ENCODE peak calls at places on chromosome 22, in six cellular contexts. P, K, X, C, L and Z are unnamed samples.

GRCh38 chr22:46352691-46353386 is 17.3 kb downstream of the TRMU start:
- DNase-seq in P (no peak), K (no peak), X (no peak), C (peak; percentile 83), L (no peak), Z (no peak)

GRCh38 chr22:36293606-36294292 is 40.8 kb downstream of the APOL1 start:
- DNase-seq in P (no peak), K (no peak), X (no peak), C (no peak), L (no peak), Z (no peak)

GRCh38 chr22:42316988-42317387 is 46.5 kb upstream of the TCF20 start:
- DNase-seq in P (no peak), K (no peak), X (no peak), C (no peak), L (peak; percentile 86), Z (no peak)

GRCh38 chr22:19178065-19178658 is 374 bp downstream of the SLC25A1 start:
- DNase-seq in P (peak; percentile 82), K (no peak), X (peak; percentile 70), C (no peak), L (peak; percentile 66), Z (peak; percentile 63)

GRCh38 chr22:50218996-50219727 is 18.4 kb downstream of the SELENOO start:
- DNase-seq in P (no peak), K (peak; percentile 65), X (no peak), C (no peak), L (peak; percentile 91), Z (no peak)

GRCh38 chr22:22618448-22618847 is 26.0 kb upstream of the GGTLC2 start:
- DNase-seq in P (no peak), K (no peak), X (no peak), C (no peak), L (no peak), Z (no peak)

GRCh38 chr22:19909350-19910179 is 32.0 kb upstream of the COMT start:
- DNase-seq in P (peak; percentile 89), K (peak; percentile 75), X (peak; percentile 47), C (no peak), L (peak; percentile 95), Z (peak; percentile 88)

GRCh38 chr22:48342732-48343131 is 1484.9 kb downstream of the BRD1 start:
- DNase-seq in P (no peak), K (no peak), X (no peak), C (no peak), L (no peak), Z (no peak)

GRCh38 chr22:46758867-46759290 is 3.6 kb upstream of the TBC1D22A start:
- DNase-seq in P (peak; percentile 64), K (no peak), X (no peak), C (peak; percentile 73), L (peak; percentile 88), Z (peak; percentile 60)

GRCh38 chr22:32777997-32778396 is 23.5 kb upstream of the TIMP3 start:
- DNase-seq in P (no peak), K (no peak), X (no peak), C (no peak), L (no peak), Z (no peak)

GRCh38 chr22:32776397-32776796 is 25.1 kb upstream of the TIMP3 start:
- DNase-seq in P (no peak), K (no peak), X (no peak), C (no peak), L (no peak), Z (no peak)

GRCh38 chr22:32771761-32772160 is 29.7 kb upstream of the TIMP3 start:
- DNase-seq in P (no peak), K (no peak), X (no peak), C (no peak), L (no peak), Z (no peak)

GRCh38 chr22:32776800-32777199 is 24.7 kb upstream of the TIMP3 start:
- DNase-seq in P (no peak), K (no peak), X (no peak), C (no peak), L (no peak), Z (no peak)

DNA sequence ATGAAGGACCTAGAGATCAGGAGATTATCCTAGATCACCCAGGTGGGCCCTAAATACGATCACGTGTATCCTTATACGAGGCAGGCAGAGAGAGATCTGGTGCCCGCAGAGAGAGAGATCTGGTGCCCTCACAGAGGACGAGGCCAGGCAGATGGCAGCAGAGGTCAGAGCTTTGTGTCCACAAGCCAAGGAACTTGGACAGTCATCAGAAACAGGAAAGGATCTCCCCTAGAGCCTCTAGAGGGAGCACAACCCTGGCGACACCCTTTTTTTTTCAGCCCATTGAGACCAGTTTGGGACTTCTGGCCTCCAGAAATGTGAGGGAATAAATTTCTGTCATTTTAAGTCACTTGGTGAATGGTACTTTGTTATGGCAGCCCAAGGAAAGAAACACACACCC is 25.5 kb upstream of the TIMP3 start:
- DNase-seq in P (no peak), K (no peak), X (no peak), C (peak; percentile 52), L (no peak), Z (no peak)
- TF ChIP-seq CTCF in P (peak; percentile 29), K (peak; percentile 42), X (peak; percentile 56), C (peak; percentile 64), L (no peak), Z (peak; percentile 5)

DNA sequence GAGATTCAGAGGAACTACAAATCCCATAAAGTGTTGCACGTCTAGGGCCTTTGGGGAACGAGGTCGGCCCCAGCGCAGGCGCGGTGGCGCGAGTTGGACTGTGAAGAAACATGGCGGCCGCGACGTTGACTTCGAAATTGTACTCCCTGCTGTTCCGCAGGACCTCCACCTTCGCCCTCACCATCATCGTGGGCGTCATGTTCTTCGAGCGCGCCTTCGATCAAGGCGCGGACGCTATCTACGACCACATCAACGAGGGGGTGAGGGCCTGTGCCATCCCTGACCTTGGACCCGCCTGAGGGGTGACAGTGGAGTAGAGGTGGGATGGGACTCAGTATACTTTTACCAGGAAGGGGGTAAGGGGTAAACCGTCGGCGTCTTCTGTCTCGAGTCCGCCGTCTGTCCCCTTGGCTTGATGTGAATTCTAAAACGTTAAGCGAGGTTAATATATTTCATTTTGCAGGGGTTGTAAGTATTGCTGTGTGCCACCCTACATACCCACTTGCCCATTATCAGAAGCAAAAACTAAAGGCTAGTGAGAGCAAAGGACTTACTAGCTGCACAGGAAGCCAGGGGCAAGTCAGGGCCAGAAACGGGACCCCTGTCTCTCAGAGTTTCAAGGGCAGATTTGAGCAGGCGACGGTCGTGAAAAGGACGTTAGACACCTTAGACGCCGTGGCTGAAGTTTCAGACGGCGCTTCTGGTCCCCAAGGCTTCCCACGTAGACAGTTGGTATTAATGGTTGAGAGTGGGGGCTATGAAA is at the start of gene UQCR10:
- DNase-seq in P (peak; percentile 90), K (peak; percentile 92), X (peak; percentile 94), C (peak; percentile 78), L (peak; percentile 96), Z (peak; percentile 95)
- TF ChIP-seq CTCF in P (no peak), K (no peak), X (no peak), C (no peak), L (no peak), Z (no peak)

DNA sequence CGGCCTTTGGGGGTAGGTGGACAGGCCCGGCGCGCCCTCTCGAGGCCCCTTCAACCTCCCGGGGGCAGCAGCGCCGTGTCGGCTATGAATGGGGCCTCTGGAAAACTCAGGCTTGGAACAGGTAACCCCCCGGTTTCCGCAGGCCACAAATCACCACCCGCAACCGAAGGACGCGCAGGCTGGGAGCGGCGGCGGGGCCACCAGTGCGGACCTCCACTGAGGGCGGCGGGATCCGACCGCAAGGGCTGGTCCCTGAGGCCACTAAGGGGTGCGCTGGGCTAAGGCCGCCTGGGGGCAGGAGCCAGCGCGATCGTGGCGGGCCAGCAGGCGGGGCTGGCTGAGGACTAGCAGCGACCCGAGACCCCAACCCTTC is 695 bp upstream of the ATF4 start:
- DNase-seq in P (peak; percentile 66), K (no peak), X (no peak), C (no peak), L (peak; percentile 66), Z (peak; percentile 50)
- TF ChIP-seq CTCF in P (peak; percentile 54), K (peak; percentile 40), X (peak; percentile 44), C (peak; percentile 59), L (no peak), Z (peak; percentile 50)

GRCh38 chr22:30247974-30248373 is 1.4 kb upstream of the LIF start:
- DNase-seq in P (no peak), K (no peak), X (no peak), C (no peak), L (no peak), Z (no peak)

GRCh38 chr22:30246962-30247376 is 410 bp upstream of the LIF start:
- DNase-seq in P (no peak), K (no peak), X (no peak), C (no peak), L (peak; percentile 86), Z (no peak)

GRCh38 chr22:30245181-30245984 is 1.2 kb downstream of the LIF start:
- DNase-seq in P (no peak), K (no peak), X (no peak), C (no peak), L (peak; percentile 78), Z (no peak)

GRCh38 chr22:30247561-30247960 is 1.0 kb upstream of the LIF start:
- DNase-seq in P (no peak), K (no peak), X (no peak), C (no peak), L (no peak), Z (no peak)

DNA sequence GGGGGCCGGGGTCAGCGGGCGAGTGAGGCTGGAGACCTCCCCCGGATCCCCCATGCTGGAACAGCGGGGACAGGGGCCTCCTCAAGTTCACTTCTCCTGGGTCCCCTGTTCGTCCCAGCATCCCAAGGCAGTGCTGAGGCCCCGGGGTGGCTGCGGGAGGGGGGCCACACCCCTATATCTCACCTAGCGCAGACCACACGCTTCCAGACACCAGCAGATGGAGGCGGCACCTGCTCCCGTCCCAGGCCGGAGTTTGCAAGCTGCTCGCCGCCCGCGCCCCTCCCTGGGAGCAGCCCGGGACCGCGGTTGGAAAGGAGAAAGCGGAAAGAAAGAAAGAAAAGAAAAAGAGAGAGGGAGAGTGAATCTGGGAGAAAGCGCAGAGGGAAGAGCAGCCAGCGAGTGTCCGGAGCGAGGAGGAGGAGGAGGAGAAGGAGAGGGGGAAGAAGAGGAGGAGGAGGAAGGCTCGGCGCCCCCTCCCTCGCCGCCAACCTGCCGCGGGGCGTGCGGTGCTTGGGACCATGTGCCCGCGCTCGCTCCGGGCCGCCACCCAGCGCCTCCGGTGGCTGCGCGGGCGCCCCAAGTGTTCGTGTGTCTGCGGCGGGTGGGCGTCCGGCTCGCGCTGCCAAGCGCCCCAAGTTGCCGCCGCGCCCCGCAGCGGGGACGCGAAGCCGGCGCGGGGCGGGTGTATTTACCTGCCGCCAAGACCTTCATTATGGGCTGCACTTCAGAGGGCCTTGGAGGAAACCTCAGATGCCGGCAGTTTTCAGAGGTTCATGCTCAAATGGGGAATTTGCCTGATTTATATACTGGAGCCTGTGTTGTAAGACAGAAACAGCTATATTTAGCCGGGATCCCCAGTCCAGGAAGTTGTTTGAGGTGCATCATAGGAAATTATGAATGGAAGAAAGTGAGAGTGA is at the start of gene LIF:
- DNase-seq in P (peak; percentile 81), K (no peak), X (no peak), C (no peak), L (no peak), Z (peak; percentile 76)
- TF ChIP-seq CTCF in P (no peak), K (peak; percentile 35), X (no peak), C (no peak), L (no peak), Z (peak; percentile 11)

GRCh38 chr22:37546436-37547248 is 13.6 kb upstream of the CDC42EP1 start:
- DNase-seq in P (no peak), K (no peak), X (no peak), C (peak; percentile 77), L (peak; percentile 27), Z (no peak)
- TF ChIP-seq CTCF in P (no peak), K (no peak), X (no peak), C (no peak), L (no peak), Z (no peak)

GRCh38 chr22:21593406-21594232 is 26.1 kb downstream of the UBE2L3 start:
- DNase-seq in P (no peak), K (no peak), X (no peak), C (no peak), L (peak; percentile 31), Z (no peak)
- TF ChIP-seq CTCF in P (no peak), K (peak; percentile 28), X (peak; percentile 24), C (peak; percentile 40), L (no peak), Z (no peak)